ENCODE peak calls at places on chromosomes 13 and 19, in seven cellular contexts. A is left lung, L is A172, X is AG20443, F is left lobe of liver, T is body of pancreas, J is GM04503. S is an unnamed sample.

GRCh38 chr19:49212302-49212701 is 54.7 kb downstream of the TRPM4 start:
- DNase-seq in A (no peak), L (no peak), X (no peak), F (no peak), T (peak; percentile 31), J (no peak), S (no peak)

GRCh38 chr13:105007166-105007808 is 1528.2 kb downstream of the EFNB2 start:
- DNase-seq in A (no peak), L (no peak), X (no peak), F (no peak), T (no peak), J (no peak), S (no peak)

GRCh38 chr19:50798116-50798942 is 8.1 kb downstream of the ACP4 start:
- DNase-seq in A (no peak), L (no peak), X (no peak), F (no peak), T (no peak), J (no peak), S (no peak)

GRCh38 chr19:2983351-2984195 is 6.2 kb downstream of the TLE6 start:
- DNase-seq in A (no peak), L (peak; percentile 69), X (peak; percentile 78), F (no peak), T (peak; percentile 62), J (peak; percentile 29), S (peak; percentile 43)

GRCh38 chr19:39427707-39428106 is 8.0 kb downstream of the RPS16 start:
- DNase-seq in A (no peak), L (no peak), X (no peak), F (no peak), T (no peak), J (no peak), S (no peak)

GRCh38 chr19:12913011-12913561 is 6.0 kb downstream of the SYCE2 start:
- DNase-seq in A (peak; percentile 79), L (no peak), X (peak; percentile 79), F (peak; percentile 61), T (peak; percentile 90), J (peak; percentile 11), S (peak; percentile 47)

GRCh38 chr13:106143392-106143791 is 392.1 kb downstream of the EFNB2 start:
- DNase-seq in A (no peak), L (no peak), X (no peak), F (no peak), T (no peak), J (no peak), S (no peak)

GRCh38 chr13:28851422-28851821 is 31.3 kb downstream of the MTUS2 start:
- DNase-seq in A (no peak), L (no peak), X (no peak), F (no peak), T (no peak), J (no peak), S (no peak)

GRCh38 chr19:18421371-18421959 is 2.3 kb downstream of the SSBP4 start:
- DNase-seq in A (peak; percentile 62), L (no peak), X (no peak), F (no peak), T (peak; percentile 13), J (no peak), S (no peak)

GRCh38 chr13:32883501-32883900 is 132.7 kb upstream of the KL start:
- DNase-seq in A (no peak), L (peak; percentile 31), X (peak; percentile 40), F (no peak), T (peak; percentile 33), J (no peak), S (no peak)

GRCh38 chr19:1251503-1252220 is 3.3 kb downstream of the MIDN start:
- DNase-seq in A (peak; percentile 88), L (no peak), X (no peak), F (peak; percentile 75), T (peak; percentile 90), J (no peak), S (no peak)

GRCh38 chr13:94050686-94051085 is 428.8 kb downstream of the DCT start:
- DNase-seq in A (no peak), L (no peak), X (no peak), F (no peak), T (no peak), J (no peak), S (no peak)